ENCODE peak calls at places on chromosomes 11 and 22, in eight cellular contexts. One of them, this sample, is unnamed.

GRCh38 chr22:19723165-19723989 is at the start of gene GP1BB:
- DNase-seq in cortex of kidney: no peak
- DNase-seq in WTC11: peak
- DNase-seq in stimulated activated CD8-positive, alpha-beta memory T cell treated with anti-CD3 and anti-CD28 coated beads, Interleukin-7, amount 100 ng/mL, for 4 hours: no peak
- DNase-seq in H7: peak
- DNase-seq in GM10248: no peak
- DNase-seq in smooth muscle cell of the brain vasculature: no peak
- DNase-seq in HuH-7: peak
- DNase-seq in this sample: peak

GRCh38 chr11:70490723-70491558 is 92.6 kb downstream of the CTTN start:
- DNase-seq in cortex of kidney: no peak
- DNase-seq in WTC11: no peak
- DNase-seq in stimulated activated CD8-positive, alpha-beta memory T cell treated with anti-CD3 and anti-CD28 coated beads, Interleukin-7, amount 100 ng/mL, for 4 hours: no peak
- DNase-seq in H7: no peak
- DNase-seq in GM10248: no peak
- DNase-seq in smooth muscle cell of the brain vasculature: no peak
- DNase-seq in HuH-7: no peak
- DNase-seq in this sample: no peak

GRCh38 chr11:116366980-116367640 is 405.7 kb downstream of the BUD13 start:
- DNase-seq in cortex of kidney: no peak
- DNase-seq in WTC11: peak
- DNase-seq in stimulated activated CD8-positive, alpha-beta memory T cell treated with anti-CD3 and anti-CD28 coated beads, Interleukin-7, amount 100 ng/mL, for 4 hours: no peak
- DNase-seq in H7: peak
- DNase-seq in GM10248: no peak
- DNase-seq in smooth muscle cell of the brain vasculature: peak
- DNase-seq in HuH-7: no peak
- DNase-seq in this sample: no peak

GRCh38 chr11:63553759-63554158 is 9.4 kb downstream of the PLAAT2 start:
- DNase-seq in cortex of kidney: no peak
- DNase-seq in WTC11: no peak
- DNase-seq in stimulated activated CD8-positive, alpha-beta memory T cell treated with anti-CD3 and anti-CD28 coated beads, Interleukin-7, amount 100 ng/mL, for 4 hours: no peak
- DNase-seq in H7: no peak
- DNase-seq in GM10248: peak
- DNase-seq in smooth muscle cell of the brain vasculature: no peak
- DNase-seq in HuH-7: no peak
- DNase-seq in this sample: no peak

GRCh38 chr22:49983148-49984042 is 22.8 kb downstream of the PIM3 start:
- DNase-seq in cortex of kidney: no peak
- DNase-seq in WTC11: peak
- DNase-seq in stimulated activated CD8-positive, alpha-beta memory T cell treated with anti-CD3 and anti-CD28 coated beads, Interleukin-7, amount 100 ng/mL, for 4 hours: no peak
- DNase-seq in H7: peak
- DNase-seq in GM10248: no peak
- DNase-seq in smooth muscle cell of the brain vasculature: no peak
- DNase-seq in HuH-7: no peak
- DNase-seq in this sample: no peak

GRCh38 chr11:66278396-66279091 is 569 bp downstream of the CNIH2 start:
- DNase-seq in cortex of kidney: no peak
- DNase-seq in WTC11: no peak
- DNase-seq in stimulated activated CD8-positive, alpha-beta memory T cell treated with anti-CD3 and anti-CD28 coated beads, Interleukin-7, amount 100 ng/mL, for 4 hours: no peak
- DNase-seq in H7: peak
- DNase-seq in GM10248: no peak
- DNase-seq in smooth muscle cell of the brain vasculature: no peak
- DNase-seq in HuH-7: peak
- DNase-seq in this sample: no peak

GRCh38 chr22:30984317-30984716 is 15.3 kb downstream of the TUG1 start:
- DNase-seq in cortex of kidney: no peak
- DNase-seq in WTC11: no peak
- DNase-seq in stimulated activated CD8-positive, alpha-beta memory T cell treated with anti-CD3 and anti-CD28 coated beads, Interleukin-7, amount 100 ng/mL, for 4 hours: no peak
- DNase-seq in H7: no peak
- DNase-seq in GM10248: no peak
- DNase-seq in smooth muscle cell of the brain vasculature: no peak
- DNase-seq in HuH-7: no peak
- DNase-seq in this sample: no peak

GRCh38 chr22:35476341-35476740 is 64.3 kb upstream of the RASD2 start:
- DNase-seq in cortex of kidney: no peak
- DNase-seq in WTC11: no peak
- DNase-seq in stimulated activated CD8-positive, alpha-beta memory T cell treated with anti-CD3 and anti-CD28 coated beads, Interleukin-7, amount 100 ng/mL, for 4 hours: no peak
- DNase-seq in H7: no peak
- DNase-seq in GM10248: no peak
- DNase-seq in smooth muscle cell of the brain vasculature: no peak
- DNase-seq in HuH-7: no peak
- DNase-seq in this sample: no peak

GRCh38 chr11:130455493-130456127 is 7.2 kb downstream of the ADAMTS15 start:
- DNase-seq in cortex of kidney: no peak
- DNase-seq in WTC11: no peak
- DNase-seq in stimulated activated CD8-positive, alpha-beta memory T cell treated with anti-CD3 and anti-CD28 coated beads, Interleukin-7, amount 100 ng/mL, for 4 hours: no peak
- DNase-seq in H7: no peak
- DNase-seq in GM10248: no peak
- DNase-seq in smooth muscle cell of the brain vasculature: no peak
- DNase-seq in HuH-7: no peak
- DNase-seq in this sample: peak

GRCh38 chr11:73143126-73143838 is 1.2 kb upstream of the FCHSD2 start:
- DNase-seq in cortex of kidney: no peak
- DNase-seq in WTC11: no peak
- DNase-seq in stimulated activated CD8-positive, alpha-beta memory T cell treated with anti-CD3 and anti-CD28 coated beads, Interleukin-7, amount 100 ng/mL, for 4 hours: no peak
- DNase-seq in H7: no peak
- DNase-seq in GM10248: no peak
- DNase-seq in smooth muscle cell of the brain vasculature: no peak
- DNase-seq in HuH-7: no peak
- DNase-seq in this sample: peak

GRCh38 chr11:44574620-44575287 is 9.3 kb downstream of the CD82 start:
- DNase-seq in cortex of kidney: no peak
- DNase-seq in WTC11: no peak
- DNase-seq in stimulated activated CD8-positive, alpha-beta memory T cell treated with anti-CD3 and anti-CD28 coated beads, Interleukin-7, amount 100 ng/mL, for 4 hours: peak
- DNase-seq in H7: peak
- DNase-seq in GM10248: no peak
- DNase-seq in smooth muscle cell of the brain vasculature: no peak
- DNase-seq in HuH-7: no peak
- DNase-seq in this sample: no peak

GRCh38 chr11:47617417-47617809 is 23.2 kb upstream of the C1QTNF4 start:
- DNase-seq in cortex of kidney: no peak
- DNase-seq in WTC11: no peak
- DNase-seq in stimulated activated CD8-positive, alpha-beta memory T cell treated with anti-CD3 and anti-CD28 coated beads, Interleukin-7, amount 100 ng/mL, for 4 hours: no peak
- DNase-seq in H7: no peak
- DNase-seq in GM10248: no peak
- DNase-seq in smooth muscle cell of the brain vasculature: no peak
- DNase-seq in HuH-7: no peak
- DNase-seq in this sample: no peak

GRCh38 chr11:14891143-14892035 is 642 bp downstream of the CYP2R1 start:
- DNase-seq in cortex of kidney: peak
- DNase-seq in WTC11: peak
- DNase-seq in stimulated activated CD8-positive, alpha-beta memory T cell treated with anti-CD3 and anti-CD28 coated beads, Interleukin-7, amount 100 ng/mL, for 4 hours: peak
- DNase-seq in H7: peak
- DNase-seq in GM10248: peak
- DNase-seq in smooth muscle cell of the brain vasculature: peak
- DNase-seq in HuH-7: peak
- DNase-seq in this sample: peak

GRCh38 chr11:8023831-8024555 is 36.9 kb downstream of the EIF3F start:
- DNase-seq in cortex of kidney: no peak
- DNase-seq in WTC11: no peak
- DNase-seq in stimulated activated CD8-positive, alpha-beta memory T cell treated with anti-CD3 and anti-CD28 coated beads, Interleukin-7, amount 100 ng/mL, for 4 hours: no peak
- DNase-seq in H7: no peak
- DNase-seq in GM10248: no peak
- DNase-seq in smooth muscle cell of the brain vasculature: no peak
- DNase-seq in HuH-7: no peak
- DNase-seq in this sample: no peak

GRCh38 chr11:2394818-2395105 is 5.8 kb upstream of the TSSC4 start:
- DNase-seq in cortex of kidney: no peak
- DNase-seq in WTC11: no peak
- DNase-seq in stimulated activated CD8-positive, alpha-beta memory T cell treated with anti-CD3 and anti-CD28 coated beads, Interleukin-7, amount 100 ng/mL, for 4 hours: no peak
- DNase-seq in H7: no peak
- DNase-seq in GM10248: no peak
- DNase-seq in smooth muscle cell of the brain vasculature: no peak
- DNase-seq in HuH-7: no peak
- DNase-seq in this sample: no peak

GRCh38 chr11:9757809-9758675 is 94.2 kb downstream of the SWAP70 start:
- DNase-seq in cortex of kidney: no peak
- DNase-seq in WTC11: peak
- DNase-seq in stimulated activated CD8-positive, alpha-beta memory T cell treated with anti-CD3 and anti-CD28 coated beads, Interleukin-7, amount 100 ng/mL, for 4 hours: peak
- DNase-seq in H7: peak
- DNase-seq in GM10248: peak
- DNase-seq in smooth muscle cell of the brain vasculature: no peak
- DNase-seq in HuH-7: peak
- DNase-seq in this sample: peak

GRCh38 chr11:64178203-64178602 is 7.8 kb upstream of the STIP1 start:
- DNase-seq in cortex of kidney: no peak
- DNase-seq in WTC11: no peak
- DNase-seq in stimulated activated CD8-positive, alpha-beta memory T cell treated with anti-CD3 and anti-CD28 coated beads, Interleukin-7, amount 100 ng/mL, for 4 hours: no peak
- DNase-seq in H7: no peak
- DNase-seq in GM10248: no peak
- DNase-seq in smooth muscle cell of the brain vasculature: no peak
- DNase-seq in HuH-7: no peak
- DNase-seq in this sample: no peak

GRCh38 chr11:125168875-125169537 is 4.5 kb downstream of the PKNOX2 start:
- DNase-seq in cortex of kidney: no peak
- DNase-seq in WTC11: no peak
- DNase-seq in stimulated activated CD8-positive, alpha-beta memory T cell treated with anti-CD3 and anti-CD28 coated beads, Interleukin-7, amount 100 ng/mL, for 4 hours: no peak
- DNase-seq in H7: no peak
- DNase-seq in GM10248: no peak
- DNase-seq in smooth muscle cell of the brain vasculature: no peak
- DNase-seq in HuH-7: no peak
- DNase-seq in this sample: no peak

GRCh38 chr11:34525887-34526657 is 12.5 kb upstream of the ELF5 start:
- DNase-seq in cortex of kidney: no peak
- DNase-seq in WTC11: no peak
- DNase-seq in stimulated activated CD8-positive, alpha-beta memory T cell treated with anti-CD3 and anti-CD28 coated beads, Interleukin-7, amount 100 ng/mL, for 4 hours: no peak
- DNase-seq in H7: no peak
- DNase-seq in GM10248: no peak
- DNase-seq in smooth muscle cell of the brain vasculature: no peak
- DNase-seq in HuH-7: no peak
- DNase-seq in this sample: no peak